ENCODE peak calls at places on chromosome 4, in eight cellular contexts. N is choroid plexus epithelial cell; D is HEK293T; A is WTC11; F is D341Med; V is Caco-2; J is activated CD4-positive, alpha-beta T cell treated with anti-CD3 and anti-CD28 coated beads, Interleukin-2, amount 50 U/mL, for 4 hours; Z is stimulated activated CD8-positive, alpha-beta memory T cell treated with anti-CD3 and anti-CD28 coated beads, Interleukin-7, amount 100 ng/mL, for 1 hour. Q is an unnamed sample.

GRCh38 chr4:3465698-3466671 is 2.9 kb downstream of the DOK7 start:
- DNase-seq in N (no peak), D (no peak), A (peak; percentile 58), F (no peak), V (no peak), J (no peak), Z (no peak), Q (no peak)

GRCh38 chr4:139633661-139634060 is 32.0 kb upstream of the MGST2 start:
- DNase-seq in N (peak; percentile 66), D (peak; percentile 60), A (peak; percentile 48), F (peak; percentile 78), V (peak; percentile 59), J (no peak), Z (no peak), Q (no peak)

GRCh38 chr4:73989928-73990327 is 1.9 kb upstream of the PPBP start:
- DNase-seq in N (no peak), D (no peak), A (no peak), F (no peak), V (no peak), J (no peak), Z (no peak), Q (no peak)

GRCh38 chr4:98833384-98833783 is 95.5 kb downstream of the EIF4E start:
- DNase-seq in N (no peak), D (no peak), A (no peak), F (no peak), V (no peak), J (no peak), Z (no peak), Q (no peak)

GRCh38 chr4:55117511-55117910 is 7.9 kb downstream of the KDR start:
- DNase-seq in N (peak; percentile 17), D (no peak), A (no peak), F (no peak), V (no peak), J (no peak), Z (no peak), Q (no peak)

GRCh38 chr4:71206763-71207162 is 132.1 kb upstream of the SLC4A4 start:
- DNase-seq in N (peak; percentile 49), D (no peak), A (no peak), F (no peak), V (no peak), J (no peak), Z (no peak), Q (no peak)

GRCh38 chr4:184769285-184769825 is 35.5 kb upstream of the CENPU start:
- DNase-seq in N (no peak), D (no peak), A (no peak), F (peak; percentile 84), V (no peak), J (no peak), Z (no peak), Q (no peak)

GRCh38 chr4:63370997-63371396 is 1038.3 kb downstream of the TECRL start:
- DNase-seq in N (no peak), D (no peak), A (no peak), F (no peak), V (no peak), J (no peak), Z (no peak), Q (no peak)

GRCh38 chr4:102642571-102643298 is 118.0 kb downstream of the MANBA start:
- DNase-seq in N (peak; percentile 34), D (no peak), A (no peak), F (no peak), V (no peak), J (no peak), Z (no peak), Q (no peak)

GRCh38 chr4:173242466-173243250 is 74.0 kb downstream of the GALNT7 start:
- DNase-seq in N (peak; percentile 39), D (no peak), A (no peak), F (no peak), V (no peak), J (no peak), Z (no peak), Q (no peak)

GRCh38 chr4:96593422-96593821 is 753.5 kb downstream of the PDHA2 start:
- DNase-seq in N (peak; percentile 23), D (no peak), A (no peak), F (no peak), V (no peak), J (no peak), Z (no peak), Q (no peak)

GRCh38 chr4:95693594-95693993 is 144.8 kb upstream of the UNC5C start:
- DNase-seq in N (peak; percentile 71), D (peak; percentile 12), A (peak; percentile 17), F (no peak), V (peak; percentile 2), J (no peak), Z (no peak), Q (peak; percentile 56)

GRCh38 chr4:78687818-78688217 is 88.3 kb upstream of the BMP2K start:
- DNase-seq in N (no peak), D (no peak), A (no peak), F (no peak), V (no peak), J (no peak), Z (no peak), Q (no peak)

GRCh38 chr4:102569200-102569599 is 68.0 kb downstream of the NFKB1 start:
- DNase-seq in N (peak; percentile 74), D (no peak), A (no peak), F (no peak), V (peak; percentile 31), J (no peak), Z (no peak), Q (no peak)